ENCODE peak calls at places on chromosome 1, in nine cellular contexts. One of them, this sample, is unnamed. For H3K4me1, the result is how much of the 10 kb centered on the place peaks cover.

GRCh38 chr1:56403321-56403720 is 176.0 kb downstream of the PLPP3 start:
- DNase-seq in HepG2: no peak
- DNase-seq in breast epithelium: no peak
- DNase-seq in upper lobe of left lung: no peak
- DNase-seq in HCT116: no peak
- DNase-seq in Panc1: no peak
- DNase-seq in SK-N-SH: no peak
- DNase-seq in GM23338: no peak
- DNase-seq in suprapubic skin: no peak
- DNase-seq in this sample: no peak

GRCh38 chr1:25562101-25562927 is 18.9 kb downstream of the LDLRAP1 start:
- DNase-seq in HepG2: peak
- DNase-seq in Panc1: no peak
- DNase-seq in SK-N-SH: no peak
- DNase-seq in suprapubic skin: no peak
- DNase-seq in HCT116: no peak
- DNase-seq in GM23338: no peak
- DNase-seq in upper lobe of left lung: peak
- DNase-seq in breast epithelium: no peak
- DNase-seq in this sample: peak

GRCh38 chr1:48661726-48662483 is 114.8 kb downstream of the BEND5 start:
- DNase-seq in suprapubic skin: no peak
- DNase-seq in Panc1: no peak
- DNase-seq in SK-N-SH: no peak
- DNase-seq in breast epithelium: no peak
- DNase-seq in HepG2: no peak
- DNase-seq in GM23338: no peak
- DNase-seq in upper lobe of left lung: no peak
- DNase-seq in HCT116: no peak
- DNase-seq in this sample: no peak

GRCh38 chr1:196178083-196178635 is 430.1 kb downstream of the KCNT2 start:
- DNase-seq in GM23338: no peak
- DNase-seq in breast epithelium: no peak
- DNase-seq in SK-N-SH: no peak
- DNase-seq in HepG2: no peak
- DNase-seq in Panc1: no peak
- DNase-seq in upper lobe of left lung: no peak
- DNase-seq in suprapubic skin: no peak
- DNase-seq in HCT116: no peak
- DNase-seq in this sample: no peak

GRCh38 chr1:164728719-164729118 is 169.7 kb downstream of the PBX1 start:
- DNase-seq in breast epithelium: no peak
- DNase-seq in HCT116: no peak
- DNase-seq in HepG2: no peak
- DNase-seq in GM23338: no peak
- DNase-seq in suprapubic skin: no peak
- DNase-seq in SK-N-SH: no peak
- DNase-seq in Panc1: no peak
- DNase-seq in upper lobe of left lung: no peak
- DNase-seq in this sample: no peak

GRCh38 chr1:32247983-32248889 is 1.2 kb downstream of the FAM167B start:
- DNase-seq in HepG2: peak
- DNase-seq in suprapubic skin: peak
- DNase-seq in upper lobe of left lung: peak
- DNase-seq in SK-N-SH: peak
- DNase-seq in GM23338: peak
- DNase-seq in breast epithelium: peak
- DNase-seq in HCT116: no peak
- DNase-seq in Panc1: no peak
- DNase-seq in this sample: peak

GRCh38 chr1:162908780-162909179 is 47.8 kb upstream of the CCDC190 start:
- DNase-seq in breast epithelium: no peak
- DNase-seq in SK-N-SH: no peak
- DNase-seq in suprapubic skin: no peak
- DNase-seq in Panc1: peak
- DNase-seq in GM23338: no peak
- DNase-seq in HCT116: no peak
- DNase-seq in upper lobe of left lung: no peak
- DNase-seq in HepG2: no peak
- DNase-seq in this sample: no peak

GRCh38 chr1:112358798-112359408 is 37.1 kb upstream of the CTTNBP2NL start:
- DNase-seq in HCT116: peak
- DNase-seq in upper lobe of left lung: peak
- DNase-seq in Panc1: no peak
- DNase-seq in HepG2: peak
- DNase-seq in SK-N-SH: peak
- DNase-seq in GM23338: peak
- DNase-seq in breast epithelium: peak
- DNase-seq in suprapubic skin: peak
- DNase-seq in this sample: peak

GRCh38 chr1:110436635-110437034 is 14.3 kb upstream of the PROK1 start:
- DNase-seq in suprapubic skin: no peak
- DNase-seq in breast epithelium: no peak
- DNase-seq in SK-N-SH: no peak
- DNase-seq in upper lobe of left lung: no peak
- DNase-seq in HCT116: no peak
- DNase-seq in Panc1: no peak
- DNase-seq in GM23338: peak
- DNase-seq in HepG2: no peak
- DNase-seq in this sample: no peak

GRCh38 chr1:5757177-5757820 is 234.9 kb downstream of the NPHP4 start:
- DNase-seq in SK-N-SH: no peak
- DNase-seq in HCT116: no peak
- DNase-seq in breast epithelium: peak
- DNase-seq in HepG2: no peak
- DNase-seq in upper lobe of left lung: no peak
- DNase-seq in suprapubic skin: no peak
- DNase-seq in Panc1: no peak
- DNase-seq in GM23338: no peak
- DNase-seq in this sample: no peak

GRCh38 chr1:222028151-222028550 is 286.3 kb upstream of the DUSP10 start:
- DNase-seq in upper lobe of left lung: no peak
- DNase-seq in HepG2: no peak
- DNase-seq in Panc1: no peak
- DNase-seq in HCT116: no peak
- DNase-seq in breast epithelium: no peak
- DNase-seq in suprapubic skin: no peak
- DNase-seq in SK-N-SH: no peak
- DNase-seq in GM23338: no peak
- DNase-seq in this sample: no peak

GRCh38 chr1:55067914-55068313 is 28.6 kb downstream of the PCSK9 start:
- DNase-seq in breast epithelium: no peak
- DNase-seq in Panc1: no peak
- DNase-seq in suprapubic skin: no peak
- DNase-seq in upper lobe of left lung: no peak
- DNase-seq in GM23338: no peak
- DNase-seq in HepG2: no peak
- DNase-seq in SK-N-SH: no peak
- DNase-seq in HCT116: no peak
- DNase-seq in this sample: no peak
- H3K4me1 ChIP-seq in breast epithelium: under half
- H3K4me1 ChIP-seq in Panc1: under half
- H3K4me1 ChIP-seq in suprapubic skin: under half
- H3K4me1 ChIP-seq in upper lobe of left lung: under half
- H3K4me1 ChIP-seq in GM23338: under half
- H3K4me1 ChIP-seq in HepG2: under half
- H3K4me1 ChIP-seq in SK-N-SH: under half
- H3K4me1 ChIP-seq in HCT116: under half
- H3K4me1 ChIP-seq in this sample: under half

DNA sequence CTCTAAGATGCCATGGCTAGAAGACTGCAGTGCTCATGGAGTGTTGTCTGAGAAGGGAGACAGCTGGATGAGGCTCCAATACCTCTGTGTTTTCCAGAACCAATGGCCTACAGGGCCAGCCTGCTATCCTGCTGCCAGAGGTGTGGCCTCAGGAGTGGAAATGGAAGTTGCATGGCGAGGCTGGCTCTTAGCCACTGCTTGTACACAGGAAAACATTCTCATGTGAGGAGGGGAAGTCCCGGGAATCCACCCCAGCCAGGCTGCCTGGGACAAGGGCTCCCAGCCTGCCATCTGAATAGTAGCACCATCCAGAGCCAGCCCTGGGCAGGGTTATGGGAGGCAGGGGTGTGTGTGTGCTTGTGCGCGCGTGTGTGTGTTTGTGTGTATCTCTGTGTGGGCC is 56.5 kb downstream of the SDC3 start:
- DNase-seq in HCT116: no peak
- DNase-seq in suprapubic skin: peak
- DNase-seq in breast epithelium: peak
- DNase-seq in upper lobe of left lung: peak
- DNase-seq in HepG2: no peak
- DNase-seq in SK-N-SH: no peak
- DNase-seq in Panc1: no peak
- DNase-seq in GM23338: no peak
- DNase-seq in this sample: peak
- TF ChIP-seq POLR2AphosphoS5 in HCT116: no peak
- TF ChIP-seq POLR2AphosphoS5 in suprapubic skin: no peak
- TF ChIP-seq POLR2AphosphoS5 in breast epithelium: no peak
- TF ChIP-seq POLR2AphosphoS5 in upper lobe of left lung: peak
- TF ChIP-seq POLR2AphosphoS5 in HepG2: no peak
- TF ChIP-seq POLR2AphosphoS5 in SK-N-SH: no peak
- TF ChIP-seq POLR2AphosphoS5 in Panc1: no peak
- TF ChIP-seq POLR2AphosphoS5 in GM23338: no peak
- TF ChIP-seq POLR2AphosphoS5 in this sample: peak

GRCh38 chr1:15330028-15330427 is 79.7 kb upstream of the EFHD2 start:
- DNase-seq in Panc1: no peak
- DNase-seq in suprapubic skin: no peak
- DNase-seq in GM23338: no peak
- DNase-seq in upper lobe of left lung: no peak
- DNase-seq in HepG2: no peak
- DNase-seq in breast epithelium: no peak
- DNase-seq in SK-N-SH: no peak
- DNase-seq in HCT116: no peak
- DNase-seq in this sample: no peak

GRCh38 chr1:15331180-15331579 is 78.5 kb upstream of the EFHD2 start:
- DNase-seq in suprapubic skin: no peak
- DNase-seq in HepG2: no peak
- DNase-seq in SK-N-SH: no peak
- DNase-seq in breast epithelium: no peak
- DNase-seq in upper lobe of left lung: no peak
- DNase-seq in Panc1: no peak
- DNase-seq in HCT116: no peak
- DNase-seq in GM23338: no peak
- DNase-seq in this sample: no peak

GRCh38 chr1:15328785-15329480 is 80.8 kb upstream of the EFHD2 start:
- DNase-seq in SK-N-SH: peak
- DNase-seq in HCT116: no peak
- DNase-seq in breast epithelium: no peak
- DNase-seq in GM23338: no peak
- DNase-seq in suprapubic skin: no peak
- DNase-seq in HepG2: no peak
- DNase-seq in Panc1: no peak
- DNase-seq in upper lobe of left lung: peak
- DNase-seq in this sample: peak

GRCh38 chr1:15328245-15328784 is 81.3 kb downstream of the FHAD1 start:
- DNase-seq in SK-N-SH: no peak
- DNase-seq in HCT116: no peak
- DNase-seq in breast epithelium: no peak
- DNase-seq in GM23338: no peak
- DNase-seq in Panc1: no peak
- DNase-seq in HepG2: no peak
- DNase-seq in upper lobe of left lung: no peak
- DNase-seq in suprapubic skin: no peak
- DNase-seq in this sample: no peak

DNA sequence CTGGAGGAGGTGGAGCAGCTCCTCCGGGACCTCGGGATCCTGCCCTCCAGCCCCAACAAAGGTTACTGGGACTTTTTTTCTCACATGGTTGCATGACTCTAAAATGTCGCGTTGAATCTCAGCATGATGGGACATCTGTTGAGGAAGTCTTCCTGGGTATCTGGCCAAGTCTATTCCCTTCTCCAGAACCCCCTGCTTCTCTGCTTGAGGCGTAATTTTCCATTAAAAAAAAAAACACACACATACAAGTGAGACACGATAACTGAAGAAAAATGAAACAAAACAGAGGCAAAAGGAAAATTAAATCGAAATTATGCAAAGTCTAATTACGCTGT is 80.2 kb upstream of the EFHD2 start:
- DNase-seq in HepG2: no peak
- DNase-seq in HCT116: no peak
- DNase-seq in breast epithelium: no peak
- DNase-seq in GM23338: no peak
- DNase-seq in upper lobe of left lung: no peak
- DNase-seq in SK-N-SH: no peak
- DNase-seq in Panc1: no peak
- DNase-seq in suprapubic skin: no peak
- DNase-seq in this sample: no peak
- H3K4me1 ChIP-seq in HepG2: under half
- H3K4me1 ChIP-seq in HCT116: under half
- H3K4me1 ChIP-seq in breast epithelium: under half
- H3K4me1 ChIP-seq in GM23338: under half
- H3K4me1 ChIP-seq in upper lobe of left lung: under half
- H3K4me1 ChIP-seq in SK-N-SH: under half
- H3K4me1 ChIP-seq in Panc1: under half
- H3K4me1 ChIP-seq in suprapubic skin: under half
- H3K4me1 ChIP-seq in this sample: under half

GRCh38 chr1:10529772-10530171 is 55.0 kb downstream of the PEX14 start:
- DNase-seq in suprapubic skin: no peak
- DNase-seq in GM23338: peak
- DNase-seq in HepG2: no peak
- DNase-seq in Panc1: no peak
- DNase-seq in SK-N-SH: no peak
- DNase-seq in HCT116: no peak
- DNase-seq in upper lobe of left lung: no peak
- DNase-seq in breast epithelium: no peak
- DNase-seq in this sample: no peak

GRCh38 chr1:10529096-10529495 is 54.3 kb downstream of the PEX14 start:
- DNase-seq in HepG2: no peak
- DNase-seq in upper lobe of left lung: peak
- DNase-seq in GM23338: peak
- DNase-seq in suprapubic skin: no peak
- DNase-seq in breast epithelium: no peak
- DNase-seq in HCT116: no peak
- DNase-seq in SK-N-SH: no peak
- DNase-seq in Panc1: no peak
- DNase-seq in this sample: no peak

GRCh38 chr1:10528066-10529014 is 53.6 kb downstream of the PEX14 start:
- DNase-seq in upper lobe of left lung: no peak
- DNase-seq in GM23338: no peak
- DNase-seq in Panc1: peak
- DNase-seq in HepG2: no peak
- DNase-seq in HCT116: peak
- DNase-seq in suprapubic skin: no peak
- DNase-seq in SK-N-SH: no peak
- DNase-seq in breast epithelium: no peak
- DNase-seq in this sample: peak

GRCh38 chr1:10530756-10531155 is 56.0 kb downstream of the PEX14 start:
- DNase-seq in SK-N-SH: no peak
- DNase-seq in upper lobe of left lung: no peak
- DNase-seq in HepG2: no peak
- DNase-seq in Panc1: no peak
- DNase-seq in GM23338: no peak
- DNase-seq in HCT116: no peak
- DNase-seq in breast epithelium: no peak
- DNase-seq in suprapubic skin: no peak
- DNase-seq in this sample: no peak

DNA sequence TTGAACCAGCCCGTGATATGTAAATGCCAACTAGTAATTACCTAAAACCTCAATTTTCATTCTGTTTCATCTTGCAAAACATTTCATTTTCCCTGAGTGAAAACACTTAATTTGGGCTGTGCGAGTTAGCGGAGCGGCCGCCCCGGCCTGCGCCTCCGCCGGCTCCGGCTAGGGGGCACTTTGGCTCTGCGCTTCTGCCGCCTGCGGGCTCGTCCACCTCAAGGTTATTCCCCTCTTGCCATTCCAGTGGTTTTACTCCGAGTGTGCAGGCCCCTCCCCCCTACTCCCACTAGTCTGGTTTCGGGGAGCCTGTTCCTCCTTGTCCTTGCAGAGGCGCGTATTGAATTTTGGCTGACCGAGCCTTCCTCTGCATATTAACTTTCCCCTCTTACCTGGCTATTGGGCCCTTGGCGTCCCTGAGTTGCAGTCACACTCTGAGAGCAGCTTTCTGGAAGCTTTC is 55.6 kb downstream of the PEX14 start:
- DNase-seq in breast epithelium: no peak
- DNase-seq in Panc1: no peak
- DNase-seq in HepG2: no peak
- DNase-seq in GM23338: peak
- DNase-seq in HCT116: no peak
- DNase-seq in upper lobe of left lung: peak
- DNase-seq in SK-N-SH: peak
- DNase-seq in suprapubic skin: no peak
- DNase-seq in this sample: peak
- TF ChIP-seq POLR2AphosphoS5 in breast epithelium: no peak
- TF ChIP-seq POLR2AphosphoS5 in Panc1: no peak
- TF ChIP-seq POLR2AphosphoS5 in HepG2: no peak
- TF ChIP-seq POLR2AphosphoS5 in GM23338: no peak
- TF ChIP-seq POLR2AphosphoS5 in HCT116: no peak
- TF ChIP-seq POLR2AphosphoS5 in upper lobe of left lung: no peak
- TF ChIP-seq POLR2AphosphoS5 in SK-N-SH: no peak
- TF ChIP-seq POLR2AphosphoS5 in suprapubic skin: no peak
- TF ChIP-seq POLR2AphosphoS5 in this sample: peak